ENCODE peak calls at places on chromosomes 11 and 22, in six cellular contexts. N is MM.1S, V is PC-9, U is GM23338, I is hepatocyte, P is SK-N-SH. C is an unnamed sample. For H3K9me2 and H3K27me3, the result is how much of the 10 kb centered on the place peaks cover.

GRCh38 chr11:77278595-77279506 is 22.6 kb downstream of the GDPD4 start:
- DNase-seq in N (no peak), V (no peak), U (no peak), I (no peak), P (no peak), C (peak)

GRCh38 chr11:29518389-29519174 is 498.2 kb downstream of the KCNA4 start:
- DNase-seq in N (peak), V (no peak), U (peak), I (peak), P (no peak), C (no peak)

GRCh38 chr11:61037694-61038093 is 64.6 kb upstream of the CD5 start:
- DNase-seq in N (no peak), V (no peak), U (no peak), I (no peak), P (no peak), C (no peak)

GRCh38 chr11:45815747-45816146 is 10.8 kb downstream of the SLC35C1 start:
- DNase-seq in N (no peak), V (peak), U (peak), I (no peak), P (peak), C (peak)

GRCh38 chr11:13448876-13449275 is 14.1 kb downstream of the BTBD10 start:
- DNase-seq in N (no peak), V (no peak), U (no peak), I (no peak), P (no peak), C (peak)

GRCh38 chr11:111225871-111226270 is 19.7 kb upstream of the POU2AF2 start:
- DNase-seq in N (no peak), V (no peak), U (no peak), I (no peak), P (no peak), C (no peak)

GRCh38 chr11:130528301-130528651 is 79.8 kb downstream of the ADAMTS15 start:
- DNase-seq in N (no peak), V (peak), U (no peak), I (no peak), P (no peak), C (no peak)

GRCh38 chr22:38314140-38314991 is 2.9 kb downstream of the CSNK1E start:
- DNase-seq in N (peak), V (no peak), U (peak), I (peak), P (no peak), C (peak)

GRCh38 chr11:36218283-36218921 is 70.8 kb downstream of the COMMD9 start:
- DNase-seq in N (no peak), V (no peak), U (no peak), I (no peak), P (no peak), C (no peak)

GRCh38 chr11:113998574-113998973 is 23.7 kb downstream of the HTR3A start:
- DNase-seq in N (no peak), V (no peak), U (no peak), I (no peak), P (no peak), C (no peak)

GRCh38 chr11:125199915-125200314 is 35.4 kb downstream of the PKNOX2 start:
- DNase-seq in N (no peak), V (no peak), U (no peak), I (no peak), P (no peak), C (no peak)

GRCh38 chr11:127733552-127733951 is 733.0 kb upstream of the KIRREL3 start:
- DNase-seq in N (no peak), V (no peak), U (no peak), I (no peak), P (peak), C (no peak)

GRCh38 chr22:41411021-41411851 is 29.5 kb downstream of the TEF start:
- DNase-seq in N (no peak), V (no peak), U (no peak), I (no peak), P (no peak), C (peak)

GRCh38 chr11:119196833-119197483 is 9.2 kb upstream of the CBL start:
- DNase-seq in N (peak), V (peak), U (peak), I (peak), P (peak), C (peak)

GRCh38 chr11:3807856-3808845 is at the start of gene PGAP2:
- DNase-seq in N (peak), V (peak), U (peak), I (peak), P (peak), C (peak)

GRCh38 chr22:49323751-49324415 is 503.8 kb downstream of the BRD1 start:
- DNase-seq in N (no peak), V (no peak), U (no peak), I (no peak), P (no peak), C (no peak)

GRCh38 chr22:49322861-49323622 is 504.6 kb downstream of the BRD1 start:
- DNase-seq in N (no peak), V (no peak), U (no peak), I (no peak), P (peak), C (no peak)

GRCh38 chr22:49325531-49326395 is 501.9 kb downstream of the BRD1 start:
- DNase-seq in N (no peak), V (no peak), U (no peak), I (no peak), P (no peak), C (no peak)

GRCh38 chr22:49326558-49326957 is 501.1 kb downstream of the BRD1 start:
- DNase-seq in N (no peak), V (no peak), U (no peak), I (no peak), P (no peak), C (no peak)

GRCh38 chr22:49324527-49325491 is 502.9 kb downstream of the BRD1 start:
- DNase-seq in N (no peak), V (no peak), U (no peak), I (no peak), P (peak), C (no peak)
- H3K9me2 ChIP-seq in N (under half), V (under half), U (under half), I (under half), P (under half), C (under half)

GRCh38 chr11:72851726-72852125 is 37.5 kb downstream of the ATG16L2 start:
- DNase-seq in N (no peak), V (no peak), U (no peak), I (no peak), P (no peak), C (no peak)
- H3K27me3 ChIP-seq in N (under half), V (under half), U (under half), I (under half), P (under half), C (under half)

GRCh38 chr22:27307545-27308279 is 493.8 kb downstream of the MN1 start:
- DNase-seq in N (no peak), V (peak), U (no peak), I (no peak), P (no peak), C (no peak)
- H2AFZ ChIP-seq in N (no peak), V (no peak), U (no peak), I (no peak), P (no peak), C (peak)

GRCh38 chr11:34898474-34898873 is 17.7 kb downstream of the APIP start:
- DNase-seq in N (no peak), V (no peak), U (no peak), I (no peak), P (no peak), C (no peak)

GRCh38 chr11:34904421-34904950 is 11.7 kb downstream of the APIP start:
- DNase-seq in N (no peak), V (no peak), U (no peak), I (no peak), P (no peak), C (no peak)

GRCh38 chr11:34897171-34897870 is 18.9 kb downstream of the APIP start:
- DNase-seq in N (no peak), V (no peak), U (no peak), I (no peak), P (no peak), C (no peak)

GRCh38 chr11:34899633-34900016 is 16.6 kb downstream of the APIP start:
- DNase-seq in N (no peak), V (no peak), U (no peak), I (no peak), P (no peak), C (no peak)
- H3K9me2 ChIP-seq in N (under half), V (under half), U (under half), I (under half), P (under half), C (under half)

GRCh38 chr11:32438883-32439487 is 3.6 kb upstream of the WT1 start:
- DNase-seq in N (no peak), V (no peak), U (peak), I (no peak), P (peak), C (no peak)
- H3K27me3 ChIP-seq in N (under half), V (under half), U (half or more), I (half or more), P (half or more), C (half or more)

C was measured in GM23248.